ENCODE peak calls at places on chromosomes 6 and 20, in five cellular contexts. M is IMR-90, P is H1, T is mesendoderm, D is H9. V is an unnamed sample.

GRCh38 chr6:37083243-37084138 is 78.0 kb downstream of the FGD2 start:
- DNase-seq in D (no peak), T (peak), M (peak), P (no peak), V (no peak)

GRCh38 chr6:38432479-38432878 is 207.2 kb downstream of the BTBD9 start:
- DNase-seq in D (no peak), P (no peak), M (peak), T (peak), V (no peak)

GRCh38 chr20:50904067-50904570 is 27.1 kb downstream of the ADNP start:
- DNase-seq in P (no peak), M (no peak), T (no peak), D (no peak), V (no peak)

GRCh38 chr20:33531047-33531877 is 41.4 kb downstream of the CBFA2T2 start:
- DNase-seq in P (no peak), T (no peak), D (no peak), M (peak), V (no peak)

GRCh38 chr20:52923123-52923543 is 49.0 kb upstream of the TSHZ2 start:
- DNase-seq in D (no peak), M (peak), P (no peak), T (peak), V (peak)

GRCh38 chr6:63352587-63353281 is 33.0 kb upstream of the LGSN start:
- DNase-seq in T (peak), P (no peak), M (peak), D (peak), V (peak)

GRCh38 chr20:3663858-3664257 is 659 bp upstream of the GFRA4 start:
- DNase-seq in T (no peak), M (no peak), D (no peak), P (no peak), V (no peak)

GRCh38 chr6:45707188-45707587 is 308.5 kb downstream of the CLIC5 start:
- DNase-seq in T (no peak), M (no peak), D (no peak), P (no peak), V (no peak)

GRCh38 chr6:127554435-127555006 is 22.5 kb upstream of the C6orf58 start:
- DNase-seq in D (peak), M (peak), T (peak), P (no peak), V (peak)

GRCh38 chr6:148855744-148856143 is 108.9 kb downstream of the UST start:
- DNase-seq in T (no peak), M (no peak), D (no peak), P (no peak), V (no peak)

GRCh38 chr6:18162401-18162800 is 7.2 kb downstream of the KDM1B start:
- DNase-seq in D (no peak), P (no peak), T (no peak), M (no peak), V (no peak)

GRCh38 chr20:46545077-46545826 is 5.2 kb downstream of the OCSTAMP start:
- DNase-seq in P (no peak), D (no peak), T (no peak), M (peak), V (no peak)

GRCh38 chr20:53399592-53400335 is 193.9 kb downstream of the ZNF217 start:
- DNase-seq in T (no peak), M (no peak), P (no peak), D (no peak), V (no peak)

GRCh38 chr20:11521831-11522230 is 395.9 kb upstream of the BTBD3 start:
- DNase-seq in M (no peak), D (no peak), P (no peak), T (no peak), V (no peak)

GRCh38 chr6:169156108-169156821 is 97.4 kb downstream of the THBS2 start:
- DNase-seq in T (no peak), M (peak), P (no peak), D (no peak), V (no peak)

GRCh38 chr6:32194825-32195651 is 2.6 kb upstream of the GPSM3 start:
- DNase-seq in D (peak), M (peak), P (no peak), T (peak), V (no peak)

GRCh38 chr6:89209457-89209856 is 7.7 kb downstream of the GABRR1 start:
- DNase-seq in T (no peak), D (no peak), M (no peak), P (no peak), V (no peak)

GRCh38 chr6:32151131-32151884 is 431 bp downstream of the PRRT1 start:
- DNase-seq in T (no peak), D (no peak), M (no peak), P (no peak), V (no peak)

GRCh38 chr6:15551798-15552197 is 111.0 kb downstream of the DTNBP1 start:
- DNase-seq in P (no peak), T (peak), M (peak), D (no peak), V (peak)

GRCh38 chr20:46361386-46361785 is 45.0 kb downstream of the ELMO2 start:
- DNase-seq in P (no peak), D (no peak), M (no peak), T (no peak), V (no peak)

GRCh38 chr6:52384145-52384766 is 22.3 kb downstream of the PAQR8 start:
- DNase-seq in P (no peak), T (no peak), D (no peak), M (no peak), V (no peak)

GRCh38 chr20:4814696-4815252 is 93.1 kb downstream of the PRND start:
- DNase-seq in M (no peak), D (no peak), P (no peak), T (no peak), V (no peak)

GRCh38 chr6:82875573-82876185 is 190.0 kb downstream of the UBE3D start:
- DNase-seq in D (no peak), P (no peak), T (peak), M (peak), V (no peak)

GRCh38 chr20:34874094-34874654 is 1.5 kb upstream of the GGT7 start:
- DNase-seq in M (peak), D (peak), T (peak), P (peak), V (peak)

GRCh38 chr20:37757550-37757949 is 63.7 kb downstream of the CTNNBL1 start:
- DNase-seq in T (peak), M (no peak), P (no peak), D (no peak), V (no peak)

GRCh38 chr20:2749343-2749950 is 51.0 kb downstream of the CPXM1 start:
- DNase-seq in M (no peak), P (peak), T (no peak), D (no peak), V (no peak)

GRCh38 chr20:60565093-60565492 is 606.9 kb downstream of the CDH26 start:
- DNase-seq in D (no peak), P (no peak), M (no peak), T (no peak), V (no peak)

GRCh38 chr6:135451617-135452190 is 45.8 kb downstream of the AHI1 start:
- DNase-seq in T (peak), D (no peak), M (peak), P (no peak), V (peak)

GRCh38 chr20:47950557-47951283 is 165.4 kb upstream of the SULF2 start:
- DNase-seq in D (no peak), P (no peak), T (no peak), M (no peak), V (no peak)

GRCh38 chr6:42452171-42453026 is 673 bp upstream of the TRERF1 start:
- DNase-seq in P (peak), T (peak), D (peak), M (peak), V (peak)

GRCh38 chr6:35024601-35025054 is 116.5 kb downstream of the TCP11 start:
- DNase-seq in M (peak), D (no peak), P (no peak), T (peak), V (peak)

GRCh38 chr6:167495506-167496391 is 170.9 kb downstream of the TTLL2 start:
- DNase-seq in D (no peak), T (no peak), M (no peak), P (no peak), V (no peak)

GRCh38 chr6:6376845-6377244 is 56.4 kb upstream of the F13A1 start:
- DNase-seq in T (no peak), D (no peak), P (no peak), M (no peak), V (no peak)

GRCh38 chr20:46550441-46550840 is at the start of gene OCSTAMP:
- DNase-seq in P (no peak), D (no peak), M (no peak), T (no peak), V (no peak)

GRCh38 chr6:33566182-33567084 is 13.6 kb downstream of the BAK1 start:
- DNase-seq in P (no peak), M (peak), T (no peak), D (no peak), V (no peak)

GRCh38 chr20:31695849-31696804 is 26.5 kb downstream of the BCL2L1 start:
- DNase-seq in M (peak), P (no peak), T (no peak), D (no peak), V (no peak)
- H3K9ac ChIP-seq in M (no peak), P (no peak), T (no peak), D (no peak), V (no peak)

GRCh38 chr20:57803718-57804005 is 93.8 kb upstream of the PMEPA1 start:
- DNase-seq in P (no peak), D (no peak), T (no peak), M (no peak), V (no peak)
- H3K18ac ChIP-seq in P (no peak), D (no peak), T (no peak), M (no peak), V (peak)

GRCh38 chr20:38847840-38848239 is 42.3 kb downstream of the PPP1R16B start:
- DNase-seq in P (no peak), M (no peak), D (no peak), T (no peak), V (no peak)
- H3K9ac ChIP-seq in P (no peak), M (no peak), D (no peak), T (no peak), V (no peak)

GRCh38 chr6:47308223-47308567 is 1.5 kb downstream of the TNFRSF21 start:
- DNase-seq in M (no peak), D (no peak), P (no peak), T (no peak), V (no peak)

GRCh38 chr6:47310131-47310480 is 401 bp upstream of the TNFRSF21 start:
- DNase-seq in M (no peak), P (no peak), T (no peak), D (no peak), V (no peak)

GRCh38 chr6:47308674-47309325 is 905 bp downstream of the TNFRSF21 start:
- DNase-seq in D (peak), P (peak), T (peak), M (peak), V (peak)

GRCh38 chr6:47307362-47308222 is 2.1 kb downstream of the TNFRSF21 start:
- DNase-seq in M (no peak), P (no peak), T (no peak), D (no peak), V (no peak)

GRCh38 chr6:47309326-47310130 is at the start of gene TNFRSF21:
- DNase-seq in D (peak), M (peak), T (peak), P (peak), V (peak)
- H3K18ac ChIP-seq in D (peak), M (no peak), T (peak), P (peak), V (peak)

GRCh38 chr6:48101277-48101676 is 9.7 kb downstream of the PTCHD4 start:
- DNase-seq in D (no peak), P (no peak), T (no peak), M (no peak), V (no peak)
- H3K9ac ChIP-seq in D (no peak), P (no peak), T (no peak), M (no peak), V (no peak)

DNA sequence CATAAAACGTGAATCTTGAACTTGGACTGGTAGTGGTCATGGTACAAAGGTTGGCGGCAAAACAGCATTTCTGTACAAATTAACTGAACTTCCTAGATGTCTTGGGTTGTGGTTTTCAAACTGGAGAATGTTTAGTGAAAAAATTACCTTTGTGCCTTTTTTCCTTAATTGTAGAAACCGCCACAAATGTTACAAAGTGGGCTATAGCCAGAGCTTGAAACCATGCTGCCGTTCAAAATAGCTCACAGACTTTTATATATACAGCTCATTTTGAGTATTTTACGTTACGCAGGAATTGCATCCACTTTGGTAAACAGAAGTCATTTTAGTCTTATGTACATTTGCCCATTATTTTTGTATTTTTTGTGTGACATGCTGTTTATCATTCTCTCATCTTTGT is 1.9 kb downstream of the MYO6 start:
- DNase-seq in M (no peak), P (no peak), D (no peak), T (no peak), V (no peak)
- H3K18ac ChIP-seq in M (no peak), P (no peak), D (no peak), T (no peak), V (no peak)

GRCh38 chr20:19783966-19784401 is 25.9 kb downstream of the RIN2 start:
- DNase-seq in P (no peak), D (no peak), M (peak), T (no peak), V (no peak)
- H3K9ac ChIP-seq in P (no peak), D (no peak), M (peak), T (no peak), V (no peak)

DNA sequence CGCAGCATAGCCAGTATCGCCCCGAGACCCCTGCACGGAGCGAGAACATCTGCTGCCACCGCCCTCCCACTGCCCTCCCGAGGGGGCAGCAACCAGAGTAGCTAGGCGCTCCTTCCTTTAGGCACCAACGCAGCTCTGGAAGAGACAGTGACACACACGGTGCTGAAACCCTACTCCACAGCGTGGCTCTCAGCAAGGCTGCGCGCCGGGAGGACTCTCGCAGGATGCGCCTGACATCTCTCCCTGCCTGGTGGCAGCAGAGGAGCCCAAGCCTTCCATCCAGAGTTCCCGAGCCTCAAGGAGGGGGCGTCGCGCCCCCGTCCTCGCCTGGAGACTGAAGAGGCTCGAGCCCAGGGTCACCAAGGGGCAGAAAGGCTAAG is 2.1 kb downstream of the TAF4 start:
- DNase-seq in P (no peak), D (peak), T (peak), M (peak), V (peak)
- H3K18ac ChIP-seq in P (no peak), D (no peak), T (no peak), M (no peak), V (peak)